ENCODE peak calls at places on chromosome 3, in ten cellular contexts. L is cardiac muscle cell, S is left lung, A is hepatocyte, X is ascending aorta, V is K562, Q is spleen, I is OCI-LY7, C is GM23338, B is HCT116. Z is an unnamed sample.

GRCh38 chr3:121995190-121996137 is 26.6 kb downstream of the ILDR1 start:
- DNase-seq in X (peak; percentile 22), I (peak; percentile 87), A (peak; percentile 80), V (peak; percentile 20), B (peak; percentile 53), S (no peak), C (peak; percentile 90), L (peak; percentile 73), Q (peak; percentile 88), Z (peak; percentile 10)

GRCh38 chr3:108090066-108090700 is 648 bp downstream of the CD47 start:
- DNase-seq in B (no peak), L (peak; percentile 55), V (no peak), S (no peak), X (no peak), C (peak; percentile 75), Q (no peak), I (peak; percentile 54), A (peak; percentile 28), Z (no peak)

GRCh38 chr3:50226888-50227389 is 9.1 kb upstream of the GNAI2 start:
- DNase-seq in Q (no peak), V (no peak), A (no peak), L (peak; percentile 49), B (peak; percentile 33), I (peak; percentile 58), C (no peak), X (no peak), S (peak; percentile 84), Z (no peak)

GRCh38 chr3:106611841-106612240 is 743.0 kb upstream of the CBLB start:
- DNase-seq in C (no peak), L (peak; percentile 71), B (no peak), V (no peak), S (no peak), Q (no peak), I (no peak), X (no peak), A (no peak), Z (no peak)

GRCh38 chr3:39568508-39568907 is 101.0 kb downstream of the MOBP start:
- DNase-seq in L (no peak), V (no peak), Q (no peak), X (no peak), B (no peak), S (no peak), I (no peak), C (no peak), A (no peak), Z (no peak)

GRCh38 chr3:174784206-174784934 is 74.8 kb upstream of the NAALADL2 start:
- DNase-seq in I (no peak), X (no peak), C (no peak), S (no peak), V (no peak), L (no peak), A (no peak), Q (no peak), B (no peak), Z (no peak)

GRCh38 chr3:186669378-186670084 is 3.7 kb downstream of the HRG start:
- DNase-seq in Q (no peak), B (peak; percentile 35), I (peak; percentile 37), A (no peak), C (no peak), S (no peak), X (no peak), V (no peak), L (no peak), Z (no peak)

GRCh38 chr3:179526989-179527391 is 35.7 kb upstream of the ACTL6A start:
- DNase-seq in I (no peak), C (peak; percentile 91), Q (no peak), B (no peak), A (peak; percentile 72), L (peak; percentile 93), V (no peak), S (no peak), X (no peak), Z (no peak)

GRCh38 chr3:157531301-157531660 is 28.1 kb upstream of the VEPH1 start:
- DNase-seq in S (no peak), L (peak; percentile 77), X (no peak), A (no peak), V (no peak), I (no peak), B (no peak), C (no peak), Q (no peak), Z (no peak)

GRCh38 chr3:80232760-80233159 is 465.0 kb upstream of the ROBO1 start:
- DNase-seq in C (peak; percentile 6), X (no peak), B (no peak), S (no peak), Q (no peak), A (peak; percentile 18), V (no peak), I (no peak), L (peak; percentile 88), Z (no peak)
- H3K27ac ChIP-seq in C (no peak overlapping the region), X (no peak overlapping the region), B (no peak overlapping the region), S (no peak overlapping the region), Q (no peak overlapping the region), A (no peak overlapping the region), V (no peak overlapping the region), I (no peak overlapping the region), L (no peak overlapping the region), Z (no peak overlapping the region)

GRCh38 chr3:148756306-148756705 is 58.6 kb downstream of the AGTR1 start:
- DNase-seq in B (no peak), V (no peak), Q (no peak), X (no peak), L (no peak), I (no peak), A (no peak), S (no peak), C (no peak), Z (no peak)

GRCh38 chr3:148757238-148757930 is 59.7 kb downstream of the AGTR1 start:
- DNase-seq in L (peak; percentile 73), S (no peak), B (no peak), V (no peak), C (no peak), I (no peak), A (peak; percentile 16), X (no peak), Q (no peak), Z (no peak)

GRCh38 chr3:148759425-148759824 is 61.7 kb downstream of the AGTR1 start:
- DNase-seq in A (no peak), I (no peak), X (no peak), C (no peak), Q (no peak), S (no peak), L (no peak), B (no peak), V (no peak), Z (no peak)

GRCh38 chr3:148758303-148758884 is 60.7 kb downstream of the AGTR1 start:
- DNase-seq in X (no peak), C (no peak), Q (no peak), L (no peak), I (no peak), B (no peak), A (no peak), S (no peak), V (no peak), Z (no peak)

DNA sequence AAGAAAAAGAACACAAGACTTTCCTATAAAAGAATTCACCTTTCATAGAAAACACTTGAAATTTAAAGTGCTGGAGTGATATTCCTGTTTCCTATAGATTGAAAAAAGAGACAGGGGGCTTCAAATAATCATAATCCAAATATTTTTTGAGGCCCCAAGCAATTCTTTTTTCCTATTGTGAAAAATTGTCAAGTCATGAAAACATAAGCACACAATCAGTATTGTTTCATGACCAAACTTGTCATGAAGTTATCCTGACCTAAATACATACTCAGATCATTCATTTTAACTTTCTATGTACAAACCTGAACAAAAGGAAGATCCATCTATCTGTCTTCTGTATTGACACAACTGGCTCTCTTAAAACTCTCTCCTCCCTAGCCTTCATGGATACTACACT is 57.9 kb downstream of the AGTR1 start:
- DNase-seq in Q (no peak), S (no peak), B (no peak), C (no peak), A (no peak), I (no peak), L (no peak), V (no peak), X (no peak), Z (no peak)
- H3K27ac ChIP-seq in Q (no peak overlapping the region), S (no peak overlapping the region), B (no peak overlapping the region), C (no peak overlapping the region), A (no peak overlapping the region), I (no peak overlapping the region), L (no peak overlapping the region), V (no peak overlapping the region), X (no peak overlapping the region), Z (no peak overlapping the region)

DNA sequence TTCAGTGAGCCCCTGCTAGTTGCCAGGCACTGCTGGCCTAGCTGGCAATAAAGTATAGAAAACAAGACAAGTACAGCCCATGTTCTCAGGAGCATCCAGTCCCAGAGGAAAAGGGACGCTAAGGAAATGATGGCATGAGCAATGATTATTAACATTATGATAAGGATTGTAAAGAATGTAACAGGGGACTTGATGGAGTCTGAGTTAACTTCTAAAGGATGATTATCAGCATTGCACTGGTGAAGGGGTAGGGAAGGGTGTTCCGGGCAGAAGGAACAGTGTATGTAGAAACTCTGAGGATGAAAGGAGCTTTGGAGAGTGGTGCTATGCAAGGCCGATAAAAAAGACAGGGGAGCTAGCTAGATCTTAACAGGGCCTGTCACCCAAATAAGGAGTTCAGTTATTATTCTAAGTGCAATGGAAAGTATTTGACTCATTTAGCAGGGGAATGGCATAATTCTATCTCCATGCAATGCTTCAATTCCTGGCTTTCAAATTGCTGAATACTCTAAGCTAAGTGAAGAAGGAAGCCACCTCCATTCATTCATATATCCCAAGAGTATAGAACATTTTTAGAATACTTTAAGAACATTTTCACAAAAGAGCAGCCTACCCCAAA is 258.2 kb upstream of the STT3B start:
- DNase-seq in B (no peak), I (no peak), Q (no peak), A (no peak), C (no peak), L (no peak), V (no peak), S (no peak), X (no peak), Z (no peak)
- H3K27ac ChIP-seq in B (no peak overlapping the region), I (no peak overlapping the region), Q (no peak overlapping the region), A (no peak overlapping the region), C (no peak overlapping the region), L (no peak overlapping the region), V (no peak overlapping the region), S (peak overlapping the region; percentile 48), X (peak overlapping the region; percentile 74), Z (peak overlapping the region; percentile 6)

GRCh38 chr3:172707967-172708366 is 2.9 kb downstream of the NCEH1 start:
- DNase-seq in C (no peak), V (no peak), I (no peak), S (no peak), X (no peak), Q (no peak), L (peak; percentile 70), B (no peak), A (no peak), Z (no peak)

GRCh38 chr3:172710709-172711456 is at the start of gene NCEH1:
- DNase-seq in I (peak; percentile 96), C (peak; percentile 96), B (peak; percentile 98), S (peak; percentile 94), Q (peak; percentile 96), A (peak; percentile 94), X (peak; percentile 81), L (peak; percentile 93), V (peak; percentile 83), Z (peak; percentile 28)

GRCh38 chr3:172711457-172711800 is 562 bp upstream of the NCEH1 start:
- DNase-seq in B (no peak), L (no peak), Q (no peak), X (no peak), C (no peak), I (peak; percentile 62), V (peak; percentile 32), S (no peak), A (peak; percentile 53), Z (no peak)

GRCh38 chr3:172709776-172710708 is 825 bp downstream of the NCEH1 start:
- DNase-seq in B (no peak), V (no peak), Q (peak; percentile 77), A (peak; percentile 49), L (peak; percentile 52), C (peak; percentile 41), X (no peak), S (peak; percentile 71), I (peak; percentile 22), Z (no peak)

GRCh38 chr3:172708905-172709775 is 1.7 kb downstream of the NCEH1 start:
- DNase-seq in S (no peak), Q (no peak), V (no peak), A (peak; percentile 21), C (no peak), L (no peak), B (no peak), X (no peak), I (no peak), Z (no peak)
- H3K27ac ChIP-seq in S (peak overlapping the region; percentile 91), Q (peak overlapping the region; percentile 87), V (no peak overlapping the region), A (peak overlapping the region; percentile 59), C (no peak overlapping the region), L (no peak overlapping the region), B (no peak overlapping the region), X (peak overlapping the region; percentile 91), I (no peak overlapping the region), Z (peak overlapping the region; percentile 89)

Z was measured in esophagus squamous epithelium.